ENCODE peak calls at places on chromosomes 6 and 20, in four cellular contexts. One of them, this sample, is unnamed.

GRCh38 chr6:24500683-24501082 is 5.9 kb downstream of the ALDH5A1 start:
- DNase-seq in activated naive CD4-positive, alpha-beta T cell: no peak
- DNase-seq in fibroblast of pulmonary artery: no peak
- DNase-seq in upper lobe of right lung: no peak
- DNase-seq in this sample: no peak

GRCh38 chr6:10883312-10884244 is 1.7 kb upstream of the GCM2 start:
- DNase-seq in activated naive CD4-positive, alpha-beta T cell: no peak
- DNase-seq in fibroblast of pulmonary artery: no peak
- DNase-seq in upper lobe of right lung: no peak
- DNase-seq in this sample: no peak

GRCh38 chr20:58575776-58576589 is 60.8 kb upstream of the APCDD1L start:
- DNase-seq in activated naive CD4-positive, alpha-beta T cell: no peak
- DNase-seq in fibroblast of pulmonary artery: no peak
- DNase-seq in upper lobe of right lung: peak
- DNase-seq in this sample: no peak

GRCh38 chr6:116406678-116407345 is 36.1 kb downstream of the DSE start:
- DNase-seq in activated naive CD4-positive, alpha-beta T cell: no peak
- DNase-seq in fibroblast of pulmonary artery: peak
- DNase-seq in upper lobe of right lung: no peak
- DNase-seq in this sample: no peak

GRCh38 chr20:61964675-61965605 is 100.7 kb downstream of the TAF4 start:
- DNase-seq in activated naive CD4-positive, alpha-beta T cell: no peak
- DNase-seq in fibroblast of pulmonary artery: no peak
- DNase-seq in upper lobe of right lung: no peak
- DNase-seq in this sample: no peak

GRCh38 chr6:37099442-37099841 is 70.5 kb upstream of the PIM1 start:
- DNase-seq in activated naive CD4-positive, alpha-beta T cell: no peak
- DNase-seq in fibroblast of pulmonary artery: no peak
- DNase-seq in upper lobe of right lung: no peak
- DNase-seq in this sample: no peak

GRCh38 chr6:4224082-4224978 is 89.0 kb upstream of the ECI2 start:
- DNase-seq in activated naive CD4-positive, alpha-beta T cell: no peak
- DNase-seq in fibroblast of pulmonary artery: peak
- DNase-seq in upper lobe of right lung: no peak
- DNase-seq in this sample: no peak

GRCh38 chr20:21134883-21135493 is 9.1 kb downstream of the KIZ start:
- DNase-seq in activated naive CD4-positive, alpha-beta T cell: no peak
- DNase-seq in fibroblast of pulmonary artery: no peak
- DNase-seq in upper lobe of right lung: no peak
- DNase-seq in this sample: no peak

GRCh38 chr6:38483526-38483925 is 156.2 kb downstream of the BTBD9 start:
- DNase-seq in activated naive CD4-positive, alpha-beta T cell: no peak
- DNase-seq in fibroblast of pulmonary artery: no peak
- DNase-seq in upper lobe of right lung: no peak
- DNase-seq in this sample: no peak

GRCh38 chr20:26207237-26207966 is 510.7 kb upstream of the ZNF337 start:
- DNase-seq in activated naive CD4-positive, alpha-beta T cell: no peak
- DNase-seq in fibroblast of pulmonary artery: no peak
- DNase-seq in upper lobe of right lung: no peak
- DNase-seq in this sample: no peak

GRCh38 chr6:158226655-158227512 is 58.7 kb downstream of the GTF2H5 start:
- DNase-seq in activated naive CD4-positive, alpha-beta T cell: no peak
- DNase-seq in fibroblast of pulmonary artery: no peak
- DNase-seq in upper lobe of right lung: no peak
- DNase-seq in this sample: no peak

GRCh38 chr6:21780144-21780543 is 186.6 kb downstream of the SOX4 start:
- DNase-seq in activated naive CD4-positive, alpha-beta T cell: no peak
- DNase-seq in fibroblast of pulmonary artery: no peak
- DNase-seq in upper lobe of right lung: no peak
- DNase-seq in this sample: no peak

GRCh38 chr6:36873115-36873514 is 1.5 kb downstream of the PPIL1 start:
- DNase-seq in activated naive CD4-positive, alpha-beta T cell: no peak
- DNase-seq in fibroblast of pulmonary artery: no peak
- DNase-seq in upper lobe of right lung: no peak
- DNase-seq in this sample: no peak

GRCh38 chr6:11601776-11602605 is 64.4 kb downstream of the TMEM170B start:
- DNase-seq in activated naive CD4-positive, alpha-beta T cell: no peak
- DNase-seq in fibroblast of pulmonary artery: no peak
- DNase-seq in upper lobe of right lung: no peak
- DNase-seq in this sample: no peak

GRCh38 chr20:7459123-7459522 is 481.1 kb downstream of the HAO1 start:
- DNase-seq in activated naive CD4-positive, alpha-beta T cell: no peak
- DNase-seq in fibroblast of pulmonary artery: peak
- DNase-seq in upper lobe of right lung: no peak
- DNase-seq in this sample: no peak

GRCh38 chr6:6004147-6004995 is 2.4 kb downstream of the NRN1 start:
- DNase-seq in activated naive CD4-positive, alpha-beta T cell: no peak
- DNase-seq in fibroblast of pulmonary artery: peak
- DNase-seq in upper lobe of right lung: no peak
- DNase-seq in this sample: peak

GRCh38 chr6:116572162-116572561 is 858 bp downstream of the RWDD1 start:
- DNase-seq in activated naive CD4-positive, alpha-beta T cell: no peak
- DNase-seq in fibroblast of pulmonary artery: peak
- DNase-seq in upper lobe of right lung: no peak
- DNase-seq in this sample: peak

GRCh38 chr6:105402090-105402980 is 547 bp downstream of the PREP start:
- DNase-seq in activated naive CD4-positive, alpha-beta T cell: peak
- DNase-seq in fibroblast of pulmonary artery: peak
- DNase-seq in upper lobe of right lung: peak
- DNase-seq in this sample: peak

GRCh38 chr6:144416773-144417172 is 131.6 kb downstream of the UTRN start:
- DNase-seq in activated naive CD4-positive, alpha-beta T cell: no peak
- DNase-seq in fibroblast of pulmonary artery: peak
- DNase-seq in upper lobe of right lung: no peak
- DNase-seq in this sample: no peak